ENCODE peak calls at places on chromosomes 13 and 19, in four cellular contexts. Y, J, N and A are unnamed samples. For H3K4me1, the result is how much of the 10 kb centered on the place peaks cover.

GRCh38 chr13:48858523-48858922 is 117.2 kb upstream of the FNDC3A start:
- DNase-seq in Y (no peak), J (no peak), N (no peak), A (no peak)

GRCh38 chr13:112042496-112042895 is 24.5 kb upstream of the SOX1 start:
- DNase-seq in Y (no peak), J (no peak), N (no peak), A (no peak)

GRCh38 chr19:37903096-37903495 is 3.3 kb downstream of the WDR87 start:
- DNase-seq in Y (no peak), J (no peak), N (peak), A (no peak)

GRCh38 chr19:12733369-12733896 is 1.1 kb downstream of the TRIR start:
- DNase-seq in Y (peak), J (peak), N (peak), A (peak)

GRCh38 chr19:42096255-42096837 is 20.4 kb downstream of the ZNF574 start:
- DNase-seq in Y (no peak), J (no peak), N (no peak), A (no peak)

GRCh38 chr19:56476671-56477428 is at the start of gene ZNF667:
- DNase-seq in Y (no peak), J (peak), N (no peak), A (peak)

GRCh38 chr19:7831452-7831851 is 1.4 kb downstream of the EVI5L start:
- DNase-seq in Y (peak), J (peak), N (peak), A (peak)

GRCh38 chr13:26585136-26585535 is 27.7 kb downstream of the WASF3 start:
- DNase-seq in Y (no peak), J (peak), N (no peak), A (no peak)

GRCh38 chr19:46862504-46862835 is 1.7 kb downstream of the ARHGAP35 start:
- DNase-seq in Y (no peak), J (no peak), N (no peak), A (no peak)

GRCh38 chr19:56955637-56956216 is 115.2 kb upstream of the PEG3 start:
- DNase-seq in Y (no peak), J (no peak), N (no peak), A (no peak)

DNA sequence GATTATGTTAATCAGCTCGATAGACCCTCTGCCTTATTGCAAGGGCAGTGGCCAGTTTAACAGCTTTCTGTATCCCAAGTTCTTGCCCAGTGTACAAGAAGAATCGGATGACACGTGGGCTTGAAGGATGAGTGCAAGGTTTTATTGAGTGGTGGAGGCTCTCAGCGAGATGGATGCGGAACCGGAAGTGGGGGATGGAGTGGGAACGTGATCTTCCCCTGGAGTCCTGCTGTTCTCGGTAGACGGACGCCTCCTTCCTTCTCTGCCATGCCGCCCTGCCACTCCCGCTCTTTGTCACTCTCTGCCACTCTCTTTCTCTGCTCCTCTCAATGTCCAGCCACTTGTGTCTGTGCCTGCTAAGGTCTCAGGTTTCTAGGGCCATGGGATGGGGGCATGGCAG is 21.0 kb downstream of the RFXAP start:
- DNase-seq in Y (no peak), J (no peak), N (no peak), A (no peak)
- H3K4me1 ChIP-seq in Y (under half), J (under half), N (under half), A (under half)

GRCh38 chr19:40614595-40615411 is 13.6 kb downstream of the LTBP4 start:
- DNase-seq in Y (peak), J (peak), N (peak), A (peak)

GRCh38 chr19:40611096-40611495 is 9.9 kb downstream of the LTBP4 start:
- DNase-seq in Y (no peak), J (no peak), N (no peak), A (no peak)

GRCh38 chr19:40611900-40612698 is 10.9 kb downstream of the LTBP4 start:
- DNase-seq in Y (no peak), J (no peak), N (no peak), A (no peak)

GRCh38 chr19:40613669-40614594 is 12.8 kb downstream of the LTBP4 start:
- DNase-seq in Y (peak), J (peak), N (peak), A (peak)

GRCh38 chr19:40612831-40613668 is 11.9 kb downstream of the LTBP4 start:
- DNase-seq in Y (peak), J (no peak), N (peak), A (no peak)
- H3K4me1 ChIP-seq in Y (under half), J (under half), N (under half), A (under half)

DNA sequence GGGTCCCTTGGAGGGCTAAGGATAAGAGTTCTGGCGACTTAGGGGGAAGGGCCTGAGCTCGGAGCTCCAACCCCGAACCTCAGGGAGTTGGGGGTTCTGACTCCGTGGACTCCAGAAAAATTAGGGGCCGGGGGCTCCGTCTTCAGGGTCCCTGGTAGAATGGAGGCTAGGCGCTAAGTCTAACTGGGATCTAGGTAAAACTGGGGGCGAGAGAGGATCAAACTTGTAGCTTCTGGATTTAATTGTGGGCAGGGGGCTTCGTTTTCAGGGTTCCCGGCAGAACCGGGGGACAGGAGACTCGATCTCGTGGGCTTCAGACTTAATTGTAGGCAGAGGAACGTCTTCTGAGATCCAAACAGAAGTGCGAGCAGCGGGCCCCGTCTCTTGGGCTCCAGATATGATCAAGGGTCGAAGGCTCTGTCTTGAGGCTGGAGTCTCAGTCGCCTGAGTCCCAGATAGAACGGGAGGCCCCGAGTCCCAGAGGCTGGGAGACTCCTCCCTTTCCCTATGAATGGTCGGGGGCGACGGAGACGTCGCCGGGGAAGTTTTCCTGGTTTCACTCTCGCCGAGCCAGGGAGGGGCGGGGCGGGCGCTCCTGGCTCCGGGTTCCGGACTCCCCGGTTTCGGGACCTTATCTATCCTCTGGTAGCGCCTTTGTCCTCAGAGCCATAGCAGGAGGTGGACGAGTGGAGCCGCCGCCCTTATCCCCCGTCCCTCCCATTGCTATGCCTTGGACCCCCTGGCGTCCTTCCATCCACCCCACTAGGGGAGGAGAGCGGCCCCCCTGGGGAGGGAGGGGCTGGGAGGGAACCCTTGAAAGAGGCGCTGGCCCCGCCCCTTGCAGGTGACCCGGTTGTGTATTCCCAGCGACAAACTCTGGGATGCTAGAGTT is 1.3 kb downstream of the NECTIN2 start:
- DNase-seq in Y (peak), J (peak), N (peak), A (peak)
- H3K4me1 ChIP-seq in Y (under half), J (under half), N (under half), A (under half)

DNA sequence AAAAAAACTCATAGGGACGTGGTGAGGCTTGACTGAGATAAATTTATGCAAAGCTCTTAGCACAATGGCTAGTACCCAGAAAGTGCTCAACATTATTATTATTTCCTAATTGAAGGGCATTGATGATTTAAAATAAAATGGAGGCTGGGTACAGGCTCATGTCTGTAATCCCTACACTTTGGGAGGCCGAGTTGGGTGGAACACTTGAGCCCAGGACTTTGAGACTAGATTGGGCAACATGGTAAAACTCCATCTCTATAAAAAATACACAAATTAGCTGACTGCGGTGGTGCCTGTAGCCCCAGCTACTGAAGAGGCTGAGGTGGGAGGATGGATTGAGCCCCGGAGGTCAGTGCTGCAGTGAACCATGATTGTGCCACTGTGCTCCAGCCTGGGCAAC is 49.6 kb downstream of the LRCH1 start:
- DNase-seq in Y (no peak), J (no peak), N (no peak), A (no peak)
- H3K4me1 ChIP-seq in Y (half or more), J (under half), N (half or more), A (under half)

DNA sequence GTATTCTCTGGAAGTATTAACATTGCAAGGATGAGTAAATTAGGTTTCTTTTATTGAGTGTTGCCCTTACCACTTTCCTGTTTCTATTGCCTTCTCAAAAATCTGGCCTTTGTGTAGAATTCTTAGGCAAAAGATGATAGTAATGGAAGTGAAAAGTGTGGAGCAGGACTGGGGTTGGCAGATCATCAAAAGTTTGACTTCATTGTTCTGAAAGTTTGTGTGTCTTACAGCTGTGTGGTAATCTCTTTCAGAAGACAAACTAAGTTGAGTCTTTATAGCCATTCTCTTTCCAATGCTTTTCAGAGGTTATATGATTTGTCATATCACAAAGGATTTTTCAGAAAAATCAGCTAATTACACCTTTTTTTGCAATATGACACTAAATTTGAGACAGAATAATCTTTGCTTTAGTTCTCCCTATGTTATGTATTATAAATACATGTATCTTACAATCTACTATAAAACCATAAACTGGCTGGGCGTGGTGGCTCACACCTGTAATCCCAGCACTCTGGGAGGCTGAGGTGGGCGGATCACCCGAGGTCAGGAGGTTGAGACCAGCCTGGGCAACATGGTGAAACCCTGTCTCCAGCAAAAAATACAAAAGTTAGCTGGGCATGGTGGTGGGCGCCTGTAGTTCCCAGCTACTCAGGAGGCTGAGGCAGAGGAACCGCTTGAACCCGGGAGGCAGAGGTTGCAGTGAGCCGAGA is 8.7 kb upstream of the KCNRG start:
- DNase-seq in Y (no peak), J (peak), N (no peak), A (peak)
- H3K4me1 ChIP-seq in Y (under half), J (under half), N (under half), A (under half)

DNA sequence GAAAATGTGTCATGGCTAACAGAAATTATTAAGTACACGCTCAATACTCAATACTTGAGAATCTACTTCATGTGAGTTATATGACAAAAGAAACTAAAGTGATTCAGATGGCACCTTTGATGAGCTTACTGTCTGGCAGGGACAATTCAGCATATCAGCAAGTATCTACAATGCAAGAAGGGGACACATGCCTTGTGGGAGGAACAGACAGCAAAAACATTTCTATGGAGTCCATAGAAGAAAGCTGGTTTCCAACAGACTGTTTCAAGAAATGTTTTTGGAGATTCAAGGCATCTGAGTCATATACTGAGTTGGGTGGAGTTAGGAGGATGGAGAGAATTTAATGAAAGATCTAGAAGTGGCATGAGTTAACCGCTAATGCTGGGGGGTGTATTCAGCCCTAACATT is 54.7 kb downstream of the MBNL2 start:
- DNase-seq in Y (no peak), J (no peak), N (no peak), A (peak)
- H3K4me1 ChIP-seq in Y (half or more), J (under half), N (half or more), A (half or more)

GRCh38 chr19:48628486-48629296 is 8.5 kb downstream of the DBP start:
- DNase-seq in Y (no peak), J (no peak), N (no peak), A (no peak)

GRCh38 chr19:48630289-48631036 is 6.7 kb downstream of the DBP start:
- DNase-seq in Y (no peak), J (no peak), N (no peak), A (no peak)

GRCh38 chr19:48629599-48630288 is 7.4 kb downstream of the DBP start:
- DNase-seq in Y (no peak), J (no peak), N (peak), A (peak)

GRCh38 chr19:48627865-48628314 is 8.6 kb downstream of the SPHK2 start:
- DNase-seq in Y (no peak), J (no peak), N (no peak), A (no peak)

GRCh38 chr19:48629297-48629598 is 7.9 kb downstream of the DBP start:
- DNase-seq in Y (no peak), J (no peak), N (no peak), A (no peak)
- H3K4me1 ChIP-seq in Y (under half), J (under half), N (half or more), A (under half)

DNA sequence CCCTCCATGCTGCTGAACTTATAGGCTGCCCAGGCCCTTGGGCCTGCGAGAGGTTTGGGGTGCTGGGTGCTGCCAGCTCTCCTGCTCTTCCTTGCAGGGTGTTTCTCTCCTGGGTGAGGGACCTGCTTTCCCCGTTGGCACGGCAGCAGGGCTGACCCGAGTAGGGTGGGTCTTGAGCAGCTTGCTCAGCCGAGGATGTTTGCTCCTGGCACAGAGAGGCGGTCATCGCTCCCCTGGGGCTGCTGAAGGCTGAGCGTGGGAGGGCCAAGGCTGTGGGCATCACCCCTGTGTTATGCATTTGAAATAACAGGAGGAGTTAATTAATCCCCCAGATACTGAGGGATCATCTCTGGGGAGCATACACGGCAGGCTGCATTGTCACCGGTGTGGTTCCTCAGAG is 5.3 kb downstream of the KCTD15 start:
- DNase-seq in Y (no peak), J (no peak), N (no peak), A (no peak)
- H3K4me1 ChIP-seq in Y (half or more), J (under half), N (under half), A (under half)